ENCODE peak calls at places on chromosome 18, in five cellular contexts. X is GM23338, V is heart left ventricle, L is B cell, I is M059J. P is an unnamed sample.

GRCh38 chr18:379665-380356 is 112.0 kb upstream of the THOC1 start:
- DNase-seq in X (no peak), V (peak; percentile 42), L (no peak), I (no peak), P (no peak)

GRCh38 chr18:74654637-74655036 is 57.0 kb downstream of the ZNF407 start:
- DNase-seq in X (no peak), V (no peak), L (no peak), I (peak; percentile 15), P (no peak)

GRCh38 chr18:9719421-9719981 is 11.4 kb downstream of the RAB31 start:
- DNase-seq in X (no peak), V (no peak), L (no peak), I (peak; percentile 95), P (no peak)

GRCh38 chr18:75546964-75547363 is 119.5 kb upstream of the SMIM21 start:
- DNase-seq in X (peak; percentile 24), V (no peak), L (no peak), I (no peak), P (no peak)

GRCh38 chr18:62294073-62294472 is 31.0 kb upstream of the TNFRSF11A start:
- DNase-seq in X (no peak), V (no peak), L (no peak), I (no peak), P (no peak)

GRCh38 chr18:58316943-58317342 is 272.9 kb downstream of the NEDD4L start:
- DNase-seq in X (no peak), V (no peak), L (no peak), I (no peak), P (no peak)

GRCh38 chr18:45361148-45361851 is 254.0 kb upstream of the SLC14A2 start:
- DNase-seq in X (no peak), V (no peak), L (no peak), I (no peak), P (no peak)

GRCh38 chr18:59468821-59469220 is 109.8 kb upstream of the LMAN1 start:
- DNase-seq in X (no peak), V (no peak), L (no peak), I (no peak), P (no peak)

GRCh38 chr18:24003903-24004640 is 10.5 kb upstream of the TTC39C start:
- DNase-seq in X (no peak), V (no peak), L (no peak), I (no peak), P (no peak)

P was measured in neural progenitor cell.